ENCODE peak calls at places on chromosomes 4 and X, in four cellular contexts. One of them, this sample, is unnamed.
A peak's percentile ranks its signal among the peaks of the same experiment; 100 is the strongest.

GRCh38 chr4:47530801-47531200 is 45.7 kb downstream of the ATP10D start:
- DNase-seq in astrocyte of the spinal cord: no peak
- DNase-seq in astrocyte: peak; percentile 60
- DNase-seq in activated CD8-positive, alpha-beta T cell treated with anti-CD3 and anti-CD28 coated beads for 36 hours: no peak
- DNase-seq in this sample: peak; percentile 39

GRCh38 chr4:156252300-156253016 is 298.8 kb upstream of the CTSO start:
- DNase-seq in astrocyte of the spinal cord: peak; percentile 38
- DNase-seq in astrocyte: peak; percentile 51
- DNase-seq in activated CD8-positive, alpha-beta T cell treated with anti-CD3 and anti-CD28 coated beads for 36 hours: no peak
- DNase-seq in this sample: peak; percentile 28

GRCh38 chr4:37827030-37827705 is 682 bp downstream of the PGM2 start:
- DNase-seq in astrocyte of the spinal cord: peak; percentile 50
- DNase-seq in astrocyte: peak; percentile 50
- DNase-seq in activated CD8-positive, alpha-beta T cell treated with anti-CD3 and anti-CD28 coated beads for 36 hours: peak; percentile 31
- DNase-seq in this sample: peak; percentile 44

GRCh38 chrX:50905334-50905733 is 5.2 kb upstream of the BMP15 start:
- DNase-seq in astrocyte of the spinal cord: no peak
- DNase-seq in astrocyte: no peak
- DNase-seq in activated CD8-positive, alpha-beta T cell treated with anti-CD3 and anti-CD28 coated beads for 36 hours: peak; percentile 5
- DNase-seq in this sample: no peak

GRCh38 chr4:89823416-89823815 is 13.5 kb downstream of the SNCA start:
- DNase-seq in astrocyte of the spinal cord: peak; percentile 35
- DNase-seq in astrocyte: peak; percentile 49
- DNase-seq in activated CD8-positive, alpha-beta T cell treated with anti-CD3 and anti-CD28 coated beads for 36 hours: no peak
- DNase-seq in this sample: no peak

GRCh38 chr4:153142700-153143438 is 61.4 kb upstream of the TRIM2 start:
- DNase-seq in astrocyte of the spinal cord: peak; percentile 82
- DNase-seq in astrocyte: peak; percentile 44
- DNase-seq in activated CD8-positive, alpha-beta T cell treated with anti-CD3 and anti-CD28 coated beads for 36 hours: peak; percentile 75
- DNase-seq in this sample: peak; percentile 75

GRCh38 chrX:39016551-39016950 is 215.3 kb downstream of the MID1IP1 start:
- DNase-seq in astrocyte of the spinal cord: no peak
- DNase-seq in astrocyte: no peak
- DNase-seq in activated CD8-positive, alpha-beta T cell treated with anti-CD3 and anti-CD28 coated beads for 36 hours: no peak
- DNase-seq in this sample: no peak

GRCh38 chr4:176924238-176924637 is 131.5 kb upstream of the VEGFC start:
- DNase-seq in astrocyte of the spinal cord: no peak
- DNase-seq in astrocyte: no peak
- DNase-seq in activated CD8-positive, alpha-beta T cell treated with anti-CD3 and anti-CD28 coated beads for 36 hours: no peak
- DNase-seq in this sample: no peak

GRCh38 chr4:71441186-71442169 is 102.7 kb downstream of the SLC4A4 start:
- DNase-seq in astrocyte of the spinal cord: peak; percentile 59
- DNase-seq in astrocyte: peak; percentile 55
- DNase-seq in activated CD8-positive, alpha-beta T cell treated with anti-CD3 and anti-CD28 coated beads for 36 hours: no peak
- DNase-seq in this sample: peak; percentile 26

GRCh38 chr4:147749811-147750321 is 18.0 kb downstream of the ARHGAP10 start:
- DNase-seq in astrocyte of the spinal cord: no peak
- DNase-seq in astrocyte: peak; percentile 46
- DNase-seq in activated CD8-positive, alpha-beta T cell treated with anti-CD3 and anti-CD28 coated beads for 36 hours: no peak
- DNase-seq in this sample: no peak

GRCh38 chr4:146229406-146229805 is 15.1 kb downstream of the REELD1 start:
- DNase-seq in astrocyte of the spinal cord: no peak
- DNase-seq in astrocyte: no peak
- DNase-seq in activated CD8-positive, alpha-beta T cell treated with anti-CD3 and anti-CD28 coated beads for 36 hours: no peak
- DNase-seq in this sample: no peak

GRCh38 chr4:185711764-185712163 is 100.2 kb downstream of the SORBS2 start:
- DNase-seq in astrocyte of the spinal cord: no peak
- DNase-seq in astrocyte: peak; percentile 54
- DNase-seq in activated CD8-positive, alpha-beta T cell treated with anti-CD3 and anti-CD28 coated beads for 36 hours: no peak
- DNase-seq in this sample: peak; percentile 19

GRCh38 chr4:19486400-19486799 is 765.3 kb upstream of the SLIT2 start:
- DNase-seq in astrocyte of the spinal cord: no peak
- DNase-seq in astrocyte: no peak
- DNase-seq in activated CD8-positive, alpha-beta T cell treated with anti-CD3 and anti-CD28 coated beads for 36 hours: no peak
- DNase-seq in this sample: no peak

GRCh38 chr4:104262678-104263077 is 232.0 kb downstream of the CXXC4 start:
- DNase-seq in astrocyte of the spinal cord: no peak
- DNase-seq in astrocyte: no peak
- DNase-seq in activated CD8-positive, alpha-beta T cell treated with anti-CD3 and anti-CD28 coated beads for 36 hours: no peak
- DNase-seq in this sample: no peak

GRCh38 chr4:141391293-141391692 is 170.6 kb downstream of the ZNF330 start:
- DNase-seq in astrocyte of the spinal cord: no peak
- DNase-seq in astrocyte: peak; percentile 27
- DNase-seq in activated CD8-positive, alpha-beta T cell treated with anti-CD3 and anti-CD28 coated beads for 36 hours: no peak
- DNase-seq in this sample: peak; percentile 24

GRCh38 chr4:183996868-183997267 is 91.8 kb downstream of the STOX2 start:
- DNase-seq in astrocyte of the spinal cord: no peak
- DNase-seq in astrocyte: peak; percentile 53
- DNase-seq in activated CD8-positive, alpha-beta T cell treated with anti-CD3 and anti-CD28 coated beads for 36 hours: no peak
- DNase-seq in this sample: peak; percentile 21

GRCh38 chrX:85570496-85570895 is 191.0 kb upstream of the POF1B start:
- DNase-seq in astrocyte of the spinal cord: no peak
- DNase-seq in astrocyte: no peak
- DNase-seq in activated CD8-positive, alpha-beta T cell treated with anti-CD3 and anti-CD28 coated beads for 36 hours: no peak
- DNase-seq in this sample: no peak

GRCh38 chrX:153885968-153886903 is at the start of gene L1CAM:
- DNase-seq in astrocyte of the spinal cord: no peak
- DNase-seq in astrocyte: no peak
- DNase-seq in activated CD8-positive, alpha-beta T cell treated with anti-CD3 and anti-CD28 coated beads for 36 hours: no peak
- DNase-seq in this sample: no peak

GRCh38 chrX:47241201-47242011 is 8.6 kb downstream of the USP11 start:
- DNase-seq in astrocyte of the spinal cord: no peak
- DNase-seq in astrocyte: no peak
- DNase-seq in activated CD8-positive, alpha-beta T cell treated with anti-CD3 and anti-CD28 coated beads for 36 hours: no peak
- DNase-seq in this sample: no peak

GRCh38 chrX:151042852-151043251 is 59.7 kb downstream of the HMGB3 start:
- DNase-seq in astrocyte of the spinal cord: no peak
- DNase-seq in astrocyte: no peak
- DNase-seq in activated CD8-positive, alpha-beta T cell treated with anti-CD3 and anti-CD28 coated beads for 36 hours: no peak
- DNase-seq in this sample: no peak

GRCh38 chrX:115311139-115311538 is 21.6 kb downstream of the LUZP4 start:
- DNase-seq in astrocyte of the spinal cord: no peak
- DNase-seq in astrocyte: no peak
- DNase-seq in activated CD8-positive, alpha-beta T cell treated with anti-CD3 and anti-CD28 coated beads for 36 hours: no peak
- DNase-seq in this sample: no peak

GRCh38 chr4:142485452-142485851 is 360.6 kb downstream of the INPP4B start:
- DNase-seq in astrocyte of the spinal cord: no peak
- DNase-seq in astrocyte: no peak
- DNase-seq in activated CD8-positive, alpha-beta T cell treated with anti-CD3 and anti-CD28 coated beads for 36 hours: no peak
- DNase-seq in this sample: no peak

GRCh38 chr4:109025471-109026076 is 262.7 kb upstream of the ETNPPL start:
- DNase-seq in astrocyte of the spinal cord: no peak
- DNase-seq in astrocyte: peak; percentile 27
- DNase-seq in activated CD8-positive, alpha-beta T cell treated with anti-CD3 and anti-CD28 coated beads for 36 hours: no peak
- DNase-seq in this sample: no peak

GRCh38 chrX:71859637-71860036 is 51.0 kb upstream of the NHSL2 start:
- DNase-seq in astrocyte of the spinal cord: peak; percentile 43
- DNase-seq in astrocyte: peak; percentile 17
- DNase-seq in activated CD8-positive, alpha-beta T cell treated with anti-CD3 and anti-CD28 coated beads for 36 hours: peak; percentile 44
- DNase-seq in this sample: peak; percentile 17

GRCh38 chr4:1997712-1998111 is 11.1 kb downstream of the NELFA start:
- DNase-seq in astrocyte of the spinal cord: no peak
- DNase-seq in astrocyte: no peak
- DNase-seq in activated CD8-positive, alpha-beta T cell treated with anti-CD3 and anti-CD28 coated beads for 36 hours: no peak
- DNase-seq in this sample: no peak

GRCh38 chrX:15761564-15762191 is 23.6 kb downstream of the CA5B start:
- DNase-seq in astrocyte of the spinal cord: peak; percentile 22
- DNase-seq in astrocyte: no peak
- DNase-seq in activated CD8-positive, alpha-beta T cell treated with anti-CD3 and anti-CD28 coated beads for 36 hours: peak; percentile 42
- DNase-seq in this sample: peak; percentile 8

GRCh38 chr4:145234086-145234694 is 53.8 kb upstream of the OTUD4 start:
- DNase-seq in astrocyte of the spinal cord: peak; percentile 69
- DNase-seq in astrocyte: peak; percentile 32
- DNase-seq in activated CD8-positive, alpha-beta T cell treated with anti-CD3 and anti-CD28 coated beads for 36 hours: peak; percentile 79
- DNase-seq in this sample: peak; percentile 47

GRCh38 chr4:7554885-7555284 is 120.2 kb upstream of the PSAPL1 start:
- DNase-seq in astrocyte of the spinal cord: no peak
- DNase-seq in astrocyte: no peak
- DNase-seq in activated CD8-positive, alpha-beta T cell treated with anti-CD3 and anti-CD28 coated beads for 36 hours: no peak
- DNase-seq in this sample: no peak

GRCh38 chr4:159188646-159189045 is 85.8 kb downstream of the RAPGEF2 start:
- DNase-seq in astrocyte of the spinal cord: no peak
- DNase-seq in astrocyte: no peak
- DNase-seq in activated CD8-positive, alpha-beta T cell treated with anti-CD3 and anti-CD28 coated beads for 36 hours: no peak
- DNase-seq in this sample: no peak

GRCh38 chrX:151985955-151986354 is 11.5 kb upstream of the GABRE start:
- DNase-seq in astrocyte of the spinal cord: peak; percentile 58
- DNase-seq in astrocyte: peak; percentile 50
- DNase-seq in activated CD8-positive, alpha-beta T cell treated with anti-CD3 and anti-CD28 coated beads for 36 hours: no peak
- DNase-seq in this sample: peak; percentile 66

GRCh38 chr4:79082988-79083387 is 143.8 kb upstream of the PAQR3 start:
- DNase-seq in astrocyte of the spinal cord: no peak
- DNase-seq in astrocyte: no peak
- DNase-seq in activated CD8-positive, alpha-beta T cell treated with anti-CD3 and anti-CD28 coated beads for 36 hours: no peak
- DNase-seq in this sample: no peak
- TF ChIP-seq CTCF in astrocyte of the spinal cord: no peak
- TF ChIP-seq CTCF in astrocyte: no peak
- TF ChIP-seq CTCF in activated CD8-positive, alpha-beta T cell treated with anti-CD3 and anti-CD28 coated beads for 36 hours: no peak
- TF ChIP-seq CTCF in this sample: no peak

DNA sequence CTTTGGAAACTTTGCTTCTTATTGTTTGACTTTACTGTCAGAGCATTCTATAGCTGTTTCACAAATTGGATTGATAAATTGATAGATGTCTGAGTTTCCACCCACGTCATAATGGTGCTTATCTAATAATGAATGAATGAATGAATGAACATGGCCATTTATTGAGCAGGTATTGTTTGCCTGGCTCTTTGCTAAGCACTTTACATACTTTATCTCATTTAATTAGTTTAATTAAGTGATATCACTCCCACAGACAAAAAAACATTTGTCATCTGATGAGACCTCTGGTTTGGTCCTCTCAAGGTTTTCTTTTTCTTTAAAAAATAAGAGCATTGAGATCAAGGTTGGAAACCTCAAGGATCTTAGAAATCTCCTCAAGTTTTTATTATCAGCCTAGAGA is 2.8 kb downstream of the FRAS1 start:
- DNase-seq in astrocyte of the spinal cord: no peak
- DNase-seq in astrocyte: no peak
- DNase-seq in activated CD8-positive, alpha-beta T cell treated with anti-CD3 and anti-CD28 coated beads for 36 hours: no peak
- DNase-seq in this sample: no peak
- TF ChIP-seq CTCF in astrocyte of the spinal cord: no peak
- TF ChIP-seq CTCF in astrocyte: no peak
- TF ChIP-seq CTCF in activated CD8-positive, alpha-beta T cell treated with anti-CD3 and anti-CD28 coated beads for 36 hours: no peak
- TF ChIP-seq CTCF in this sample: peak; percentile 4

GRCh38 chr4:85682391-85682790 is 207.4 kb downstream of the ARHGAP24 start:
- DNase-seq in astrocyte of the spinal cord: no peak
- DNase-seq in astrocyte: no peak
- DNase-seq in activated CD8-positive, alpha-beta T cell treated with anti-CD3 and anti-CD28 coated beads for 36 hours: no peak
- DNase-seq in this sample: no peak

GRCh38 chr4:85684676-85685075 is 209.7 kb downstream of the ARHGAP24 start:
- DNase-seq in astrocyte of the spinal cord: no peak
- DNase-seq in astrocyte: no peak
- DNase-seq in activated CD8-positive, alpha-beta T cell treated with anti-CD3 and anti-CD28 coated beads for 36 hours: no peak
- DNase-seq in this sample: no peak

GRCh38 chr4:85686398-85686797 is 211.4 kb downstream of the ARHGAP24 start:
- DNase-seq in astrocyte of the spinal cord: no peak
- DNase-seq in astrocyte: no peak
- DNase-seq in activated CD8-positive, alpha-beta T cell treated with anti-CD3 and anti-CD28 coated beads for 36 hours: no peak
- DNase-seq in this sample: no peak

GRCh38 chr4:85677286-85677685 is 202.3 kb downstream of the ARHGAP24 start:
- DNase-seq in astrocyte of the spinal cord: no peak
- DNase-seq in astrocyte: peak; percentile 44
- DNase-seq in activated CD8-positive, alpha-beta T cell treated with anti-CD3 and anti-CD28 coated beads for 36 hours: no peak
- DNase-seq in this sample: no peak

GRCh38 chr4:85681194-85681803 is 206.3 kb downstream of the ARHGAP24 start:
- DNase-seq in astrocyte of the spinal cord: peak; percentile 98
- DNase-seq in astrocyte: peak; percentile 98
- DNase-seq in activated CD8-positive, alpha-beta T cell treated with anti-CD3 and anti-CD28 coated beads for 36 hours: no peak
- DNase-seq in this sample: peak; percentile 91
- TF ChIP-seq CTCF in astrocyte of the spinal cord: no peak
- TF ChIP-seq CTCF in astrocyte: no peak
- TF ChIP-seq CTCF in activated CD8-positive, alpha-beta T cell treated with anti-CD3 and anti-CD28 coated beads for 36 hours: no peak
- TF ChIP-seq CTCF in this sample: no peak

GRCh38 chrX:40299028-40299479 is 201.3 kb upstream of the BCOR start:
- DNase-seq in astrocyte of the spinal cord: no peak
- DNase-seq in astrocyte: no peak
- DNase-seq in activated CD8-positive, alpha-beta T cell treated with anti-CD3 and anti-CD28 coated beads for 36 hours: no peak
- DNase-seq in this sample: no peak

GRCh38 chrX:40300286-40300890 is 202.6 kb upstream of the BCOR start:
- DNase-seq in astrocyte of the spinal cord: no peak
- DNase-seq in astrocyte: no peak
- DNase-seq in activated CD8-positive, alpha-beta T cell treated with anti-CD3 and anti-CD28 coated beads for 36 hours: peak; percentile 30
- DNase-seq in this sample: no peak

GRCh38 chrX:40297949-40298539 is 200.3 kb upstream of the BCOR start:
- DNase-seq in astrocyte of the spinal cord: no peak
- DNase-seq in astrocyte: no peak
- DNase-seq in activated CD8-positive, alpha-beta T cell treated with anti-CD3 and anti-CD28 coated beads for 36 hours: no peak
- DNase-seq in this sample: no peak

GRCh38 chrX:40298569-40298968 is 200.8 kb upstream of the BCOR start:
- DNase-seq in astrocyte of the spinal cord: no peak
- DNase-seq in astrocyte: no peak
- DNase-seq in activated CD8-positive, alpha-beta T cell treated with anti-CD3 and anti-CD28 coated beads for 36 hours: no peak
- DNase-seq in this sample: no peak

GRCh38 chrX:40299502-40300118 is 201.9 kb upstream of the BCOR start:
- DNase-seq in astrocyte of the spinal cord: no peak
- DNase-seq in astrocyte: no peak
- DNase-seq in activated CD8-positive, alpha-beta T cell treated with anti-CD3 and anti-CD28 coated beads for 36 hours: peak; percentile 15
- DNase-seq in this sample: no peak
- TF ChIP-seq CTCF in astrocyte of the spinal cord: no peak
- TF ChIP-seq CTCF in astrocyte: no peak
- TF ChIP-seq CTCF in activated CD8-positive, alpha-beta T cell treated with anti-CD3 and anti-CD28 coated beads for 36 hours: no peak
- TF ChIP-seq CTCF in this sample: no peak

GRCh38 chrX:129678176-129678880 is 23.6 kb upstream of the APLN start:
- DNase-seq in astrocyte of the spinal cord: no peak
- DNase-seq in astrocyte: no peak
- DNase-seq in activated CD8-positive, alpha-beta T cell treated with anti-CD3 and anti-CD28 coated beads for 36 hours: peak; percentile 59
- DNase-seq in this sample: no peak
- TF ChIP-seq CTCF in astrocyte of the spinal cord: peak; percentile 12
- TF ChIP-seq CTCF in astrocyte: no peak
- TF ChIP-seq CTCF in activated CD8-positive, alpha-beta T cell treated with anti-CD3 and anti-CD28 coated beads for 36 hours: peak; percentile 29
- TF ChIP-seq CTCF in this sample: peak; percentile 50

DNA sequence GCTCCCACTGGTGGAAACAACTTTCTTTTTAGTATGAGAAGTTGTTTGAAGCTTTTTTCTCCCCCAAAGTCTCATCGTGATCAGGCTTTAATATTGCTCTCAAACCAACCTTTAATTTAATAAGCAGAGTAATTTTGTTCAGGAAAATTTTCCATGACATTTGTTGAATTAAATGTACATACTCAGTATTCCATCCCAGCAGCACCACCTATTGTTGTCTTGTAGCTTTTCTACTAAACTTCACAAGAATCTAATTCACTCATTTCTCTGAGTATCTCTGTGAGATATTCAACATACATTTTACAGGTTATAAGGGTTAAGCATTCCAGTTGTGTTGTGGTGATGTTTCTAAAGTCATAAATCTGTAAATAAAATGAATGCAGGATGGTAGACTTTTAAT is 218.3 kb upstream of the HAND2 start:
- DNase-seq in astrocyte of the spinal cord: no peak
- DNase-seq in astrocyte: no peak
- DNase-seq in activated CD8-positive, alpha-beta T cell treated with anti-CD3 and anti-CD28 coated beads for 36 hours: no peak
- DNase-seq in this sample: no peak
- TF ChIP-seq CTCF in astrocyte of the spinal cord: no peak
- TF ChIP-seq CTCF in astrocyte: no peak
- TF ChIP-seq CTCF in activated CD8-positive, alpha-beta T cell treated with anti-CD3 and anti-CD28 coated beads for 36 hours: no peak
- TF ChIP-seq CTCF in this sample: peak; percentile 22

GRCh38 chr4:25654971-25655963 is at the start of gene SLC34A2:
- DNase-seq in astrocyte of the spinal cord: no peak
- DNase-seq in astrocyte: no peak
- DNase-seq in activated CD8-positive, alpha-beta T cell treated with anti-CD3 and anti-CD28 coated beads for 36 hours: no peak
- DNase-seq in this sample: no peak
- TF ChIP-seq CTCF in astrocyte of the spinal cord: no peak
- TF ChIP-seq CTCF in astrocyte: no peak
- TF ChIP-seq CTCF in activated CD8-positive, alpha-beta T cell treated with anti-CD3 and anti-CD28 coated beads for 36 hours: no peak
- TF ChIP-seq CTCF in this sample: no peak